ENCODE peak calls at places on chromosomes 5 and 9, in four cellular contexts. One of them, this sample, is unnamed.

GRCh38 chr9:124510650-124511425 is 3.6 kb upstream of the NR5A1 start:
- DNase-seq in tibial nerve: no peak
- DNase-seq in cardiac muscle cell: no peak
- DNase-seq in astrocyte of the spinal cord: no peak
- DNase-seq in this sample: no peak

GRCh38 chr5:131530706-131531331 is 104.2 kb downstream of the RAPGEF6 start:
- DNase-seq in tibial nerve: no peak
- DNase-seq in cardiac muscle cell: no peak
- DNase-seq in astrocyte of the spinal cord: no peak
- DNase-seq in this sample: no peak

GRCh38 chr9:112044183-112044582 is 130.9 kb downstream of the SUSD1 start:
- DNase-seq in tibial nerve: no peak
- DNase-seq in cardiac muscle cell: no peak
- DNase-seq in astrocyte of the spinal cord: no peak
- DNase-seq in this sample: no peak

GRCh38 chr5:143440448-143441102 is 37.1 kb upstream of the NR3C1 start:
- DNase-seq in tibial nerve: no peak
- DNase-seq in cardiac muscle cell: no peak
- DNase-seq in astrocyte of the spinal cord: no peak
- DNase-seq in this sample: no peak

GRCh38 chr5:54785729-54786548 is 199.5 kb downstream of the ESM1 start:
- DNase-seq in tibial nerve: peak
- DNase-seq in cardiac muscle cell: peak
- DNase-seq in astrocyte of the spinal cord: peak
- DNase-seq in this sample: no peak

GRCh38 chr5:101716941-101717340 is 579.1 kb downstream of the SLCO4C1 start:
- DNase-seq in tibial nerve: no peak
- DNase-seq in cardiac muscle cell: no peak
- DNase-seq in astrocyte of the spinal cord: no peak
- DNase-seq in this sample: no peak

GRCh38 chr9:130480673-130481072 is 35.9 kb downstream of the ASS1 start:
- DNase-seq in tibial nerve: no peak
- DNase-seq in cardiac muscle cell: no peak
- DNase-seq in astrocyte of the spinal cord: no peak
- DNase-seq in this sample: no peak

GRCh38 chr5:174383196-174384178 is 338.0 kb downstream of the NSG2 start:
- DNase-seq in tibial nerve: no peak
- DNase-seq in cardiac muscle cell: no peak
- DNase-seq in astrocyte of the spinal cord: no peak
- DNase-seq in this sample: no peak

GRCh38 chr5:39423331-39423751 is 1.4 kb downstream of the DAB2 start:
- DNase-seq in tibial nerve: no peak
- DNase-seq in cardiac muscle cell: no peak
- DNase-seq in astrocyte of the spinal cord: no peak
- DNase-seq in this sample: no peak

GRCh38 chr5:128695791-128696520 is 157.9 kb upstream of the FBN2 start:
- DNase-seq in tibial nerve: no peak
- DNase-seq in cardiac muscle cell: no peak
- DNase-seq in astrocyte of the spinal cord: no peak
- DNase-seq in this sample: no peak

GRCh38 chr5:108074626-108075025 is 307.3 kb downstream of the FBXL17 start:
- DNase-seq in tibial nerve: no peak
- DNase-seq in cardiac muscle cell: no peak
- DNase-seq in astrocyte of the spinal cord: no peak
- DNase-seq in this sample: no peak

GRCh38 chr9:33263936-33264472 is 504 bp downstream of the BAG1 start:
- DNase-seq in tibial nerve: peak
- DNase-seq in cardiac muscle cell: no peak
- DNase-seq in astrocyte of the spinal cord: peak
- DNase-seq in this sample: peak

GRCh38 chr5:58042933-58043606 is 416.8 kb downstream of the PLK2 start:
- DNase-seq in tibial nerve: no peak
- DNase-seq in cardiac muscle cell: peak
- DNase-seq in astrocyte of the spinal cord: no peak
- DNase-seq in this sample: no peak

GRCh38 chr9:116269250-116269649 is 115.7 kb downstream of the PAPPA start:
- DNase-seq in tibial nerve: no peak
- DNase-seq in cardiac muscle cell: peak
- DNase-seq in astrocyte of the spinal cord: no peak
- DNase-seq in this sample: no peak

GRCh38 chr9:129363216-129363873 is 185.3 kb upstream of the IER5L start:
- DNase-seq in tibial nerve: no peak
- DNase-seq in cardiac muscle cell: no peak
- DNase-seq in astrocyte of the spinal cord: no peak
- DNase-seq in this sample: no peak

GRCh38 chr5:91079037-91079436 is 304.1 kb downstream of the ARRDC3 start:
- DNase-seq in tibial nerve: no peak
- DNase-seq in cardiac muscle cell: no peak
- DNase-seq in astrocyte of the spinal cord: peak
- DNase-seq in this sample: no peak

GRCh38 chr5:125083932-125084331 is 337.5 kb upstream of the ZNF608 start:
- DNase-seq in tibial nerve: no peak
- DNase-seq in cardiac muscle cell: peak
- DNase-seq in astrocyte of the spinal cord: peak
- DNase-seq in this sample: no peak

GRCh38 chr5:80238778-80239679 is 16.8 kb downstream of the SERINC5 start:
- DNase-seq in tibial nerve: peak
- DNase-seq in cardiac muscle cell: peak
- DNase-seq in astrocyte of the spinal cord: peak
- DNase-seq in this sample: peak

GRCh38 chr5:168291281-168291960 is at the start of gene WWC1:
- DNase-seq in tibial nerve: no peak
- DNase-seq in cardiac muscle cell: peak
- DNase-seq in astrocyte of the spinal cord: no peak
- DNase-seq in this sample: no peak

GRCh38 chr9:2227468-2227867 is 212.3 kb downstream of the SMARCA2 start:
- DNase-seq in tibial nerve: no peak
- DNase-seq in cardiac muscle cell: peak
- DNase-seq in astrocyte of the spinal cord: peak
- DNase-seq in this sample: no peak

GRCh38 chr9:87277346-87277745 is 220.3 kb upstream of the DAPK1 start:
- DNase-seq in tibial nerve: no peak
- DNase-seq in cardiac muscle cell: no peak
- DNase-seq in astrocyte of the spinal cord: no peak
- DNase-seq in this sample: no peak

GRCh38 chr5:108238936-108239887 is 142.7 kb downstream of the FBXL17 start:
- DNase-seq in tibial nerve: no peak
- DNase-seq in cardiac muscle cell: peak
- DNase-seq in astrocyte of the spinal cord: peak
- DNase-seq in this sample: no peak

GRCh38 chr9:27184556-27185351 is 75.7 kb downstream of the TEK start:
- DNase-seq in tibial nerve: peak
- DNase-seq in cardiac muscle cell: peak
- DNase-seq in astrocyte of the spinal cord: peak
- DNase-seq in this sample: peak

GRCh38 chr5:36502608-36503007 is 103.8 kb upstream of the SLC1A3 start:
- DNase-seq in tibial nerve: peak
- DNase-seq in cardiac muscle cell: peak
- DNase-seq in astrocyte of the spinal cord: peak
- DNase-seq in this sample: no peak

GRCh38 chr9:88551546-88552137 is 16.7 kb downstream of the NXNL2 start:
- DNase-seq in tibial nerve: no peak
- DNase-seq in cardiac muscle cell: no peak
- DNase-seq in astrocyte of the spinal cord: no peak
- DNase-seq in this sample: no peak

GRCh38 chr5:158384535-158385421 is 525.8 kb upstream of the CLINT1 start:
- DNase-seq in tibial nerve: no peak
- DNase-seq in cardiac muscle cell: peak
- DNase-seq in astrocyte of the spinal cord: peak
- DNase-seq in this sample: no peak

GRCh38 chr5:59790399-59791130 is 103.0 kb downstream of the PDE4D start:
- DNase-seq in tibial nerve: no peak
- DNase-seq in cardiac muscle cell: peak
- DNase-seq in astrocyte of the spinal cord: peak
- DNase-seq in this sample: no peak

GRCh38 chr9:128276574-128277270 is 646 bp downstream of the SWI5 start:
- DNase-seq in tibial nerve: peak
- DNase-seq in cardiac muscle cell: peak
- DNase-seq in astrocyte of the spinal cord: peak
- DNase-seq in this sample: peak

GRCh38 chr9:129301941-129302340 is 123.9 kb upstream of the IER5L start:
- DNase-seq in tibial nerve: no peak
- DNase-seq in cardiac muscle cell: no peak
- DNase-seq in astrocyte of the spinal cord: no peak
- DNase-seq in this sample: no peak

GRCh38 chr9:120928720-120929389 is 2.3 kb upstream of the TRAF1 start:
- DNase-seq in tibial nerve: peak
- DNase-seq in cardiac muscle cell: peak
- DNase-seq in astrocyte of the spinal cord: peak
- DNase-seq in this sample: peak

GRCh38 chr5:4386152-4386551 is 754.0 kb upstream of the ADAMTS16 start:
- DNase-seq in tibial nerve: no peak
- DNase-seq in cardiac muscle cell: no peak
- DNase-seq in astrocyte of the spinal cord: no peak
- DNase-seq in this sample: no peak

GRCh38 chr5:31640024-31640423 is 1.1 kb downstream of the PDZD2 start:
- DNase-seq in tibial nerve: no peak
- DNase-seq in cardiac muscle cell: no peak
- DNase-seq in astrocyte of the spinal cord: no peak
- DNase-seq in this sample: no peak

GRCh38 chr9:5608298-5609254 is 20.3 kb upstream of the RIC1 start:
- DNase-seq in tibial nerve: no peak
- DNase-seq in cardiac muscle cell: peak
- DNase-seq in astrocyte of the spinal cord: no peak
- DNase-seq in this sample: no peak

GRCh38 chr9:96621619-96622018 is 2.0 kb upstream of the CDC14B start:
- DNase-seq in tibial nerve: no peak
- DNase-seq in cardiac muscle cell: peak
- DNase-seq in astrocyte of the spinal cord: no peak
- DNase-seq in this sample: no peak

GRCh38 chr5:7882926-7883325 is 14.0 kb downstream of the MTRR start:
- DNase-seq in tibial nerve: no peak
- DNase-seq in cardiac muscle cell: no peak
- DNase-seq in astrocyte of the spinal cord: no peak
- DNase-seq in this sample: no peak

GRCh38 chr5:180825768-180826525 is 23.3 kb upstream of the MGAT1 start:
- DNase-seq in tibial nerve: peak
- DNase-seq in cardiac muscle cell: peak
- DNase-seq in astrocyte of the spinal cord: peak
- DNase-seq in this sample: peak

GRCh38 chr5:180603076-180603591 is 11.8 kb upstream of the SCGB3A1 start:
- DNase-seq in tibial nerve: no peak
- DNase-seq in cardiac muscle cell: no peak
- DNase-seq in astrocyte of the spinal cord: no peak
- DNase-seq in this sample: no peak

GRCh38 chr5:132243366-132243977 is 14.0 kb upstream of the PDLIM4 start:
- DNase-seq in tibial nerve: no peak
- DNase-seq in cardiac muscle cell: no peak
- DNase-seq in astrocyte of the spinal cord: no peak
- DNase-seq in this sample: no peak

GRCh38 chr5:144598451-144599068 is 427.9 kb downstream of the KCTD16 start:
- DNase-seq in tibial nerve: no peak
- DNase-seq in cardiac muscle cell: no peak
- DNase-seq in astrocyte of the spinal cord: no peak
- DNase-seq in this sample: no peak

GRCh38 chr5:144596517-144596916 is 425.8 kb downstream of the KCTD16 start:
- DNase-seq in tibial nerve: no peak
- DNase-seq in cardiac muscle cell: no peak
- DNase-seq in astrocyte of the spinal cord: no peak
- DNase-seq in this sample: no peak

GRCh38 chr5:144594919-144595318 is 424.2 kb downstream of the KCTD16 start:
- DNase-seq in tibial nerve: no peak
- DNase-seq in cardiac muscle cell: no peak
- DNase-seq in astrocyte of the spinal cord: no peak
- DNase-seq in this sample: no peak
- H3K4me3 ChIP-seq in tibial nerve: no peak
- H3K4me3 ChIP-seq in cardiac muscle cell: no peak
- H3K4me3 ChIP-seq in astrocyte of the spinal cord: no peak
- H3K4me3 ChIP-seq in this sample: no peak

GRCh38 chr5:980941-981340 is 27.7 kb upstream of the NKD2 start:
- DNase-seq in tibial nerve: no peak
- DNase-seq in cardiac muscle cell: peak
- DNase-seq in astrocyte of the spinal cord: no peak
- DNase-seq in this sample: no peak
- H3K4me3 ChIP-seq in tibial nerve: no peak
- H3K4me3 ChIP-seq in cardiac muscle cell: no peak
- H3K4me3 ChIP-seq in astrocyte of the spinal cord: no peak
- H3K4me3 ChIP-seq in this sample: no peak

DNA sequence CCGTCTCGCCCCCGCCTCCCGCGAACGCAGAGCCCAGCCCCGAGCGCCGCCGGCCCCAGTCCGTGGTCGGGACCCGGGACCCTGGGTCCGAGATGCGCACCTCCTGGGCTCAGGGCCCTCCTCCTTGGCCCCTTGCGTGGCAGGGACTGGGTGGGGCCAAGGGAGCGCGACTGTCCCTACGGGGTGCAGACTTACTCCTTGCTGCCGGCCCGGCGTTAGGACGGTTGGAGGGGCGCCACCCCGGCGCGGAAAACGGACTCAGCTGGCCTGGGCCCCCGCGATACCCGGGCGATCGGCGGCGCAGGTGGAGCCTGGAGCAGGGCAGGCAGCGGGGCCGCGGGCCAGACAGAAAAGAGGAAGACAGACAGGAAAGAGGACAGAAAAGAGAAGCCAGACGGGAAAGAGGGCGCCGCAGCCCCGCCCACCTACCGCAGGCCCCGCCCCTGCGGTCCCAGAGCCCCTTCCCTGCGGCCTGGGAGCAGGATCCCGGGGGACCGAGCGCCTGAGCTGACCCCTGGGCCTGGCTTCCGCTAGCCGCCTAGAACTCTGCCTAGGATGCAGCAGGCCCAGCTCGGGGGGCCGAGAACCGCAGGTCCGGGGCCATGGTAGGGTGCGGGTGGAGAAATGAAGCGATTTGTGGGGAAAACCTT is at the start of gene GBGT1:
- DNase-seq in tibial nerve: peak
- DNase-seq in cardiac muscle cell: peak
- DNase-seq in astrocyte of the spinal cord: peak
- DNase-seq in this sample: no peak
- H3K4me3 ChIP-seq in tibial nerve: peak
- H3K4me3 ChIP-seq in cardiac muscle cell: peak
- H3K4me3 ChIP-seq in astrocyte of the spinal cord: peak
- H3K4me3 ChIP-seq in this sample: peak

GRCh38 chr9:137278061-137278912 is 761 bp downstream of the TOR4A start:
- DNase-seq in tibial nerve: no peak
- DNase-seq in cardiac muscle cell: peak
- DNase-seq in astrocyte of the spinal cord: no peak
- DNase-seq in this sample: no peak
- H3K4me3 ChIP-seq in tibial nerve: peak
- H3K4me3 ChIP-seq in cardiac muscle cell: peak
- H3K4me3 ChIP-seq in astrocyte of the spinal cord: peak
- H3K4me3 ChIP-seq in this sample: peak

GRCh38 chr5:136079195-136079985 is 50.6 kb downstream of the TGFBI start:
- DNase-seq in tibial nerve: no peak
- DNase-seq in cardiac muscle cell: no peak
- DNase-seq in astrocyte of the spinal cord: peak
- DNase-seq in this sample: no peak

GRCh38 chr5:136082390-136083193 is 50.1 kb upstream of the SMAD5 start:
- DNase-seq in tibial nerve: peak
- DNase-seq in cardiac muscle cell: peak
- DNase-seq in astrocyte of the spinal cord: peak
- DNase-seq in this sample: no peak

GRCh38 chr5:136080483-136081180 is 51.8 kb downstream of the TGFBI start:
- DNase-seq in tibial nerve: peak
- DNase-seq in cardiac muscle cell: peak
- DNase-seq in astrocyte of the spinal cord: peak
- DNase-seq in this sample: peak

GRCh38 chr5:136080113-136080482 is 51.3 kb downstream of the TGFBI start:
- DNase-seq in tibial nerve: no peak
- DNase-seq in cardiac muscle cell: peak
- DNase-seq in astrocyte of the spinal cord: no peak
- DNase-seq in this sample: no peak

GRCh38 chr5:136081192-136081591 is 51.5 kb upstream of the SMAD5 start:
- DNase-seq in tibial nerve: no peak
- DNase-seq in cardiac muscle cell: no peak
- DNase-seq in astrocyte of the spinal cord: no peak
- DNase-seq in this sample: no peak
- H3K4me3 ChIP-seq in tibial nerve: no peak
- H3K4me3 ChIP-seq in cardiac muscle cell: peak
- H3K4me3 ChIP-seq in astrocyte of the spinal cord: peak
- H3K4me3 ChIP-seq in this sample: no peak